ENCODE peak calls at places on chromosomes 7 and 10, in nine cellular contexts. T is GM03348; W is choroid plexus epithelial cell; N is NCI-H1092 treated with DMSO at 0.1 percent for 48 hours; M is memory B cell; K is body of pancreas; U is activated naive CD4-positive, alpha-beta T cell treated with Interleukin-2 at 50 U/mL for 16 hours; G is GF-D8; V is IMR-90. O is an unnamed sample.

GRCh38 chr7:149261321-149261828 is 621 bp upstream of the ZNF783 start:
- DNase-seq in T (peak), W (peak), N (no peak), M (no peak), K (no peak), U (peak), G (no peak), V (peak), O (no peak)

GRCh38 chr10:98361131-98361633 is 53.8 kb downstream of the PYROXD2 start:
- DNase-seq in T (peak), W (peak), N (no peak), M (no peak), K (peak), U (peak), G (no peak), V (peak), O (peak)

GRCh38 chr7:74441801-74442200 is 11.9 kb upstream of the GTF2IRD1 start:
- DNase-seq in T (no peak), W (no peak), N (no peak), M (no peak), K (no peak), U (no peak), G (no peak), V (peak), O (no peak)

GRCh38 chr10:44380829-44381600 is 3.9 kb downstream of the CXCL12 start:
- DNase-seq in T (no peak), W (no peak), N (no peak), M (no peak), K (no peak), U (no peak), G (no peak), V (no peak), O (no peak)

GRCh38 chr10:96133135-96133534 is 3.0 kb downstream of the ZNF518A start:
- DNase-seq in T (no peak), W (peak), N (no peak), M (no peak), K (no peak), U (no peak), G (no peak), V (peak), O (no peak)

GRCh38 chr7:8831386-8831785 is 398.0 kb downstream of the NXPH1 start:
- DNase-seq in T (no peak), W (peak), N (no peak), M (no peak), K (no peak), U (no peak), G (no peak), V (no peak), O (no peak)

GRCh38 chr7:157476654-157477549 is 140.1 kb downstream of the DNAJB6 start:
- DNase-seq in T (no peak), W (no peak), N (no peak), M (no peak), K (peak), U (no peak), G (no peak), V (no peak), O (no peak)

GRCh38 chr7:35992436-35992835 is 160.6 kb upstream of the EEPD1 start:
- DNase-seq in T (no peak), W (no peak), N (no peak), M (no peak), K (no peak), U (no peak), G (no peak), V (no peak), O (no peak)

GRCh38 chr10:120462018-120462682 is 5.1 kb downstream of the PLPP4 start:
- DNase-seq in T (no peak), W (no peak), N (no peak), M (no peak), K (no peak), U (no peak), G (no peak), V (no peak), O (no peak)

GRCh38 chr10:125085281-125085680 is 75.1 kb downstream of the CTBP2 start:
- DNase-seq in T (no peak), W (no peak), N (peak), M (no peak), K (no peak), U (no peak), G (no peak), V (no peak), O (no peak)

GRCh38 chr10:129038490-129039011 is 428.5 kb upstream of the MGMT start:
- DNase-seq in T (no peak), W (no peak), N (no peak), M (no peak), K (no peak), U (no peak), G (no peak), V (no peak), O (no peak)

GRCh38 chr7:119270644-119271043 is 1002.3 kb upstream of the KCND2 start:
- DNase-seq in T (peak), W (no peak), N (no peak), M (no peak), K (no peak), U (no peak), G (no peak), V (no peak), O (no peak)

GRCh38 chr7:158431941-158432347 is 155.7 kb downstream of the PTPRN2 start:
- DNase-seq in T (no peak), W (peak), N (no peak), M (no peak), K (peak), U (no peak), G (no peak), V (peak), O (no peak)

GRCh38 chr7:143375298-143376034 is 5.7 kb upstream of the ZYX start:
- DNase-seq in T (no peak), W (no peak), N (no peak), M (no peak), K (no peak), U (no peak), G (peak), V (no peak), O (peak)

GRCh38 chr7:77558598-77558997 is 21.5 kb downstream of the PTPN12 start:
- DNase-seq in T (no peak), W (no peak), N (no peak), M (no peak), K (no peak), U (no peak), G (no peak), V (no peak), O (no peak)

GRCh38 chr7:32161708-32162107 is 91.5 kb upstream of the PDE1C start:
- DNase-seq in T (peak), W (peak), N (no peak), M (no peak), K (no peak), U (no peak), G (no peak), V (peak), O (no peak)

GRCh38 chr7:94064541-94065191 is 60.5 kb upstream of the BET1 start:
- DNase-seq in T (no peak), W (peak), N (no peak), M (no peak), K (no peak), U (no peak), G (peak), V (peak), O (no peak)

GRCh38 chr7:112161253-112162160 is 44.7 kb downstream of the DOCK4 start:
- DNase-seq in T (no peak), W (peak), N (no peak), M (no peak), K (no peak), U (no peak), G (no peak), V (no peak), O (no peak)

GRCh38 chr7:150429699-150430098 is 20.7 kb upstream of the GIMAP8 start:
- DNase-seq in T (no peak), W (no peak), N (no peak), M (no peak), K (no peak), U (no peak), G (no peak), V (no peak), O (no peak)

GRCh38 chr10:98309366-98310355 is 41.7 kb upstream of the LOXL4 start:
- DNase-seq in T (peak), W (peak), N (peak), M (no peak), K (peak), U (no peak), G (no peak), V (peak), O (peak)

GRCh38 chr10:23343591-23344225 is 889 bp downstream of the C10orf67 start:
- DNase-seq in T (peak), W (peak), N (no peak), M (no peak), K (peak), U (peak), G (no peak), V (peak), O (peak)

GRCh38 chr10:69662173-69662685 is 32.2 kb downstream of the FAM241B start:
- DNase-seq in T (no peak), W (no peak), N (no peak), M (no peak), K (peak), U (no peak), G (no peak), V (no peak), O (no peak)

GRCh38 chr7:142711722-142712616 is 37.3 kb upstream of the PRSS1 start:
- DNase-seq in T (peak), W (peak), N (no peak), M (peak), K (peak), U (peak), G (peak), V (peak), O (peak)

GRCh38 chr10:107450056-107450455 is 285.6 kb upstream of the SORCS1 start:
- DNase-seq in T (no peak), W (no peak), N (no peak), M (no peak), K (no peak), U (no peak), G (no peak), V (no peak), O (no peak)

GRCh38 chr7:151091431-151091830 is 5.2 kb downstream of the AGAP3 start:
- DNase-seq in T (no peak), W (peak), N (no peak), M (no peak), K (peak), U (no peak), G (peak), V (no peak), O (peak)

GRCh38 chr10:44860811-44861751 is 50.1 kb upstream of the TMEM72 start:
- DNase-seq in T (peak), W (peak), N (no peak), M (no peak), K (no peak), U (no peak), G (no peak), V (peak), O (no peak)

GRCh38 chr7:6049780-6050179 is 18.6 kb downstream of the ANKRD61 start:
- DNase-seq in T (no peak), W (no peak), N (no peak), M (no peak), K (no peak), U (no peak), G (no peak), V (no peak), O (no peak)

O was measured in activated CD4-positive, alpha-beta memory T cell treated with anti-CD3 and anti-CD28 coated beads, Interleukin-2, amount 10 ng/mL, durations not matched to agents 7 days and 5 days.